ENCODE peak calls at places on chromosome 7, in five cellular contexts. G, H, L, S and K are unnamed samples.

GRCh38 chr7:112707655-112708054 is 82.5 kb downstream of the TMEM168 start:
- DNase-seq in L (no peak), H (no peak), G (no peak), S (no peak), K (no peak)

GRCh38 chr7:141431143-141431479 is 120.1 kb upstream of the AGK start:
- DNase-seq in S (no peak), L (no peak), H (no peak), G (no peak), K (no peak)

GRCh38 chr7:6171532-6172330 is 100.7 kb downstream of the CYTH3 start:
- DNase-seq in S (no peak), H (no peak), G (no peak), L (peak; percentile 80), K (no peak)

GRCh38 chr7:158649279-158649678 is 55.3 kb downstream of the NCAPG2 start:
- DNase-seq in L (no peak), S (peak; percentile 55), G (no peak), H (peak; percentile 91), K (no peak)

GRCh38 chr7:104551226-104551625 is 222.8 kb downstream of the LHFPL3 start:
- DNase-seq in H (no peak), S (no peak), L (no peak), G (no peak), K (no peak)

GRCh38 chr7:2997014-2997413 is 46.7 kb downstream of the CARD11 start:
- DNase-seq in L (no peak), S (no peak), H (no peak), G (no peak), K (no peak)

GRCh38 chr7:85622059-85622458 is 435.2 kb upstream of the SEMA3D start:
- DNase-seq in L (no peak), S (no peak), G (no peak), H (no peak), K (no peak)

GRCh38 chr7:70380315-70381027 is 751.5 kb upstream of the GALNT17 start:
- DNase-seq in S (no peak), G (peak; percentile 34), H (no peak), L (no peak), K (no peak)

GRCh38 chr7:27112960-27113949 is 10.8 kb upstream of the HOXA2 start:
- DNase-seq in G (no peak), S (peak; percentile 56), L (peak; percentile 84), H (peak; percentile 84), K (no peak)

GRCh38 chr7:17153571-17153970 is 144.9 kb upstream of the AHR start:
- DNase-seq in S (no peak), H (no peak), G (no peak), L (no peak), K (no peak)

DNA sequence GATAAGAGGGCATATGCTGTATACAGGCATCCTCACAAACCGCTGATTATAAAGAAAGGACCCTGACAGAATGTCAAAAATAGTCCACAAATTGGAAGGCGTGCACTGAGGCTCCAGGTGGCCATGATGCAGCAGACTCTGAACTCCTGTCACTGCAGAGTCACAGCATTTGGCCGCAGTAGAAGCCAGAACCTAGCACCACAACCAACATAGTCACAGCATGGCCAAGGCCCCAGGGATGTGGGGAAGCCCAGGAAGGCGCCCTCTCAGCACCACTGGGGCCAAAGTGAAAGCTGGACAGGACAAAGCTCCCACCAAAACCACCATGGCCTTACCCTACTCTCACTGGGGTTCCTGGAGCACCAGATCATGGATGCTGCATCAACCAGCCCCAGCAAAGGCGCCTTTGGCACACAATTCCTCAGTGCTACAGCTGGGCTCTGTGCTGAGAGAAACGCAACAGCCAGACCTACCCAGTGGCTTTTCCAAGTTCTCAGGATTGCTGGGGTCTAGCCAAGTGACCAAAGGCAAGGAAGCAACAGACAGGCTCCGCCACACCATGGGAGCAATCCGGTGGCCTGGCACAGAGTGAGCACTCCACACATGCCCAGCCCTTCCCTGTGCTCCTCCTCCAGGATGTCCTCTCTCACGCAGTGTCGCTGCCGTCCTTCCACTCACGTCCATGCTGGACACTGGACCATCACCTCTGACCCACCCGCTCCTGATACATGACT is 60.2 kb downstream of the STK17A start:
- DNase-seq in H (no peak), S (no peak), G (no peak), L (no peak), K (no peak)
- H3K4me1 ChIP-seq in H (peaks cover 41% of the 10 kb centered on the region), S (peaks cover 38% of the 10 kb centered on the region), G (peaks cover 61% of the 10 kb centered on the region), L (peaks cover 19% of the 10 kb centered on the region), K (peaks cover 48% of the 10 kb centered on the region)

GRCh38 chr7:77693830-77694583 is 2.3 kb upstream of the RSBN1L start:
- DNase-seq in H (no peak), L (no peak), G (no peak), S (no peak), K (no peak)
- H3K4me1 ChIP-seq in H (peaks cover 14% of the 10 kb centered on the region), L (peaks cover 29% of the 10 kb centered on the region), G (peaks cover 62% of the 10 kb centered on the region), S (peaks cover 11% of the 10 kb centered on the region), K (peaks cover 22% of the 10 kb centered on the region)

DNA sequence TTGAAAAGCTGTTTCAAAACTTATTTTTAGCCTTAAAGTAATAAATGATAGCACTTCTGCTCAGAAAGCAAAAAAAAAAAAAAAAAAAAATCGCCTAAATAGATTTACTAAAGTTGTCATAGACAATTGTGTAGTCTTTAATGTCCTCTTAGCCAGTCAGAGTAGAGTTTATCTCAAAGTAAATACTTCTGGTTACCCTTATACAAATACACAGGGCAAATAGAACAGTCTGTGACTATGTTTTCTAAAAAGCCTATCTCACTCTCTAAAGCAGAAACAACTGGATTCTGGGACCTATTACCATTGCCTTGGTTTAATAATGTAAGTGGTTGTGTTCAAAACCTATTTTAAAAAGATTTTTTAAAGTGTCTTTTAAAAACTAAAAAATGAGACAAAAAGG is 156.2 kb upstream of the THSD7A start:
- DNase-seq in G (no peak), L (no peak), S (no peak), H (no peak), K (no peak)
- H3K4me1 ChIP-seq in G (no peaks in the 10 kb centered on the region), L (peaks cover 7% of the 10 kb centered on the region), S (no peaks in the 10 kb centered on the region), H (no peaks in the 10 kb centered on the region), K (no peaks in the 10 kb centered on the region)

DNA sequence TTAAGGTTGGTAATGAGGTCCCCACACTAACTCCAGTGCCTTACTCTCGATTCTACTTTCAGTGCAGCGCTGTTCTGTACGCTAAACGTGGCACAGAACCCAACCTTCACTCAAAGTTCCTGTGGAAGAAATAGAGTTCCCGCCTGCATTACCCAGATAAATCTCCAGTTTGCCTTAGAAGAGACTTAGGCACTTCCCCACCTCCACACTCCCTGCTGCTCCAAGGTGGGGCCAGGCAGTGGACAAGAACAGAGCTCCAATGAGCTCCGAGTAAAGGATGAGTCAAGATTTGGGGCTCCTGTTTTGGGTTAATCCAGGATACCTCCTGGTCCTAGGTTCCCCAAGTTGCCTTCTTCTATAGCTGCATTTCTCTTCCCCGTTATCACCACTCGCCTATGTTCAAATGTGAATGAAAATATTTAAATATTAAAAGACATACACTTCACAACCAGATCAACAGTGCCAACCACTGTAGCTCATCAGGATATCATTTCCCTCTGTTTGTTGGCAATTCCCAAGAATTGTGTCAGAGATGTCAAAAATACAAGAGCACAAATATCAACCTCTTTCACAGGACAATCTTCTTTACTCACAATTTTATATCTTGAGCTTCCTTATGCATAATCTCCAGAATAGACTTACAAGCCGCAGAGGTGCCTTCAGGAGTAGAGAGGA is 48.0 kb downstream of the MALSU1 start:
- DNase-seq in S (no peak), L (no peak), H (peak; percentile 24), G (no peak), K (no peak)
- H3K4me1 ChIP-seq in S (peaks cover 40% of the 10 kb centered on the region), L (no peaks in the 10 kb centered on the region), H (peaks cover 75% of the 10 kb centered on the region), G (no peaks in the 10 kb centered on the region), K (no peaks in the 10 kb centered on the region)

GRCh38 chr7:7257899-7258692 is 75.8 kb downstream of the C1GALT1 start:
- DNase-seq in G (no peak), S (no peak), H (peak; percentile 23), L (no peak), K (no peak)

GRCh38 chr7:7254319-7254718 is 72.0 kb downstream of the C1GALT1 start:
- DNase-seq in L (no peak), G (no peak), S (no peak), H (no peak), K (no peak)

GRCh38 chr7:7261863-7262262 is 79.5 kb downstream of the C1GALT1 start:
- DNase-seq in S (no peak), G (no peak), L (no peak), H (no peak), K (no peak)

GRCh38 chr7:7254908-7255307 is 72.6 kb downstream of the C1GALT1 start:
- DNase-seq in G (no peak), L (no peak), S (no peak), H (no peak), K (no peak)

DNA sequence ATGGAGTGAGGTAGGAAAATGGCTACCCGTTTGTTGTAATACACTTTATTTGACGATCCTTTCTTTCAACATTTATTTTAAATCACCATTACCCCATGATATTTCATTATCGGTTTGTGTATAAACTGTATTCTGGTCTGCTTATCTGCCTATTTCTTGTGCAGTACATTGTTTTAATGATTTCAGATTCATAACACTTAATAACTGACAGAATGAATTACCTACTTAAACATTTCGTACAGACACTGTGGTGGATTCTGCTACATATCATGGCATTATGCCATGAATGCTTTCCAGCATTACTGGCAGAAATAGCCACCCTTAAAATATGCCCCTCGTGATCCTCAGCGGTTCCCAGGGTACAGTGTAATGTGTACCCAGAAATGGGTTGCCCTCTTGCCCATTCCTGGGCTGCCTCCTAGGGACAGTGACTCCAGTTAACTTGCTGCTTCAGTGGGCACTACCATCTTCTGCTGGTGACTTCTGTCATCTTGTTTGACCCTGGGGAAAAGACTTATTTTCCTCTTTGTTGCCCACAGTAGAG is 74.5 kb downstream of the C1GALT1 start:
- DNase-seq in G (no peak), H (no peak), L (no peak), S (no peak), K (no peak)
- H3K4me1 ChIP-seq in G (peaks cover 11% of the 10 kb centered on the region), H (peaks cover 4% of the 10 kb centered on the region), L (peaks cover 30% of the 10 kb centered on the region), S (no peaks in the 10 kb centered on the region), K (peaks cover 18% of the 10 kb centered on the region)

DNA sequence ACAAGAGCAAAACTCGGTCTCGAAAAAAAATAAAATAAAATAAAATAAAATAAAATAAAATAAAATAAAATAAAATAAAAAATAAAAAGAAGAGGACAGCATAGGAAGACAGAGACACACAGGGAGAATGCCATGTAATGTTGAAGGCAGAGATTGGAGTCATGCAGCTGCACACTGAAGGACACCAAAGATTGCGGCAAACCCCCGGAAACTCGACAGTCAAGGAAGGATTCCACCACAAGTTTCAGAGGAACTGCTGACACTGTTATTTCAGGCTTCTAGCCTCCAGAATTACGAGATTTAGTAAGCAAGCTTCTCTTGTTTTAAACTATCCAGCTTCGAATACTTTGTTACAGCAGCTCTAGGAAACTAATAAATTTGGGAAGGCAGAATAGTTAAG is 9.4 kb downstream of the CPED1 start:
- DNase-seq in G (peak; percentile 25), H (no peak), L (no peak), S (no peak), K (no peak)
- H3K4me1 ChIP-seq in G (peaks cover 96% of the 10 kb centered on the region), H (peaks cover 34% of the 10 kb centered on the region), L (no peaks in the 10 kb centered on the region), S (no peaks in the 10 kb centered on the region), K (peaks cover 34% of the 10 kb centered on the region)

DNA sequence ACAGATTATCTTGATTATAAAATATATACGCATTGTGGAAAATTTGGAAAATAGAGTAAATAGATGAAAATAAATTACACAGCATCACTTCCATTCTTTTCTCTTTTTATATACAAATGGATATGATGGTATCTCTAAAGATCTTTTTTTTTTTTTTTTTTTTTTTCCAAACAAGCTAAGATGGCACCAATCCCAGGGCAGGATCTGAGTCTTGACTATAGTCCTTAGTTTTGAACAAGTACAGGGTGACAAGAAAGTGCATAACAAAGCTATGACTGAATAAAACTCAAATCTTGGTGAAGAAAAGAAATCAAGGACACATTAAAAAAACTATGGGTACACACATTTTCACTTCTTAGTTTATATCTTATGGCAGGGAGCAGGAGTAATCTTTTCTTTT is 42.6 kb upstream of the FAM133B start:
- DNase-seq in L (no peak), S (no peak), H (no peak), G (no peak), K (no peak)
- H3K4me1 ChIP-seq in L (peaks cover 7% of the 10 kb centered on the region), S (peaks cover 46% of the 10 kb centered on the region), H (peaks cover 51% of the 10 kb centered on the region), G (peaks cover 57% of the 10 kb centered on the region), K (peaks cover 25% of the 10 kb centered on the region)